ENCODE peak calls at places on chromosomes 4 and X, in five cellular contexts. Q, G, K, N and C are unnamed samples.

GRCh38 chr4:157204634-157205244 is 15.8 kb upstream of the GRIA2 start:
- DNase-seq in G (no peak), K (no peak), N (no peak), Q (peak), C (peak)

GRCh38 chrX:15749642-15750610 is 11.9 kb downstream of the CA5B start:
- DNase-seq in G (no peak), N (no peak), Q (peak), K (no peak), C (peak)

GRCh38 chrX:55127692-55128091 is 38.9 kb downstream of the PAGE2 start:
- DNase-seq in Q (peak), K (no peak), G (no peak), N (no peak), C (peak)

GRCh38 chrX:111101580-111101979 is 5.6 kb downstream of the PAK3 start:
- DNase-seq in G (no peak), K (no peak), Q (no peak), N (no peak), C (no peak)

GRCh38 chr4:146916479-146917076 is 29.1 kb downstream of the TTC29 start:
- DNase-seq in G (no peak), K (peak), N (peak), Q (peak), C (peak)

GRCh38 chr4:143489116-143489515 is 24.4 kb upstream of the SMARCA5 start:
- DNase-seq in N (no peak), K (no peak), G (no peak), Q (peak), C (peak)

GRCh38 chr4:52718123-52718522 is 33.1 kb downstream of the ERVMER34-1 start:
- DNase-seq in K (no peak), G (no peak), Q (peak), N (no peak), C (no peak)

GRCh38 chr4:25903905-25904747 is 9.9 kb upstream of the SMIM20 start:
- DNase-seq in N (no peak), G (no peak), Q (no peak), K (no peak), C (no peak)

GRCh38 chrX:103774070-103774642 is 2.5 kb upstream of the PLP1 start:
- DNase-seq in K (no peak), N (no peak), Q (peak), G (no peak), C (peak)

GRCh38 chrX:133865761-133866470 is 119.5 kb downstream of the GPC3 start:
- DNase-seq in N (no peak), G (no peak), K (no peak), Q (no peak), C (no peak)

GRCh38 chr4:99893029-99893428 is 1.2 kb downstream of the LAMTOR3 start:
- DNase-seq in G (no peak), Q (no peak), K (no peak), N (no peak), C (no peak)

GRCh38 chr4:99894998-99895397 is 771 bp upstream of the LAMTOR3 start:
- DNase-seq in G (no peak), K (no peak), N (no peak), Q (no peak), C (no peak)

GRCh38 chr4:99893991-99894981 is at the start of gene LAMTOR3:
- DNase-seq in N (peak), Q (peak), G (peak), K (peak), C (peak)
- H3K4me3 ChIP-seq in N (peak), Q (peak), G (peak), K (peak), C (peak)

GRCh38 chr4:76206222-76206942 is 7.2 kb downstream of the SCARB2 start:
- DNase-seq in N (no peak), Q (peak), K (no peak), G (no peak), C (peak)
- TF ChIP-seq CTCF in N (no peak), Q (no peak), K (no peak), G (no peak), C (no peak)

DNA sequence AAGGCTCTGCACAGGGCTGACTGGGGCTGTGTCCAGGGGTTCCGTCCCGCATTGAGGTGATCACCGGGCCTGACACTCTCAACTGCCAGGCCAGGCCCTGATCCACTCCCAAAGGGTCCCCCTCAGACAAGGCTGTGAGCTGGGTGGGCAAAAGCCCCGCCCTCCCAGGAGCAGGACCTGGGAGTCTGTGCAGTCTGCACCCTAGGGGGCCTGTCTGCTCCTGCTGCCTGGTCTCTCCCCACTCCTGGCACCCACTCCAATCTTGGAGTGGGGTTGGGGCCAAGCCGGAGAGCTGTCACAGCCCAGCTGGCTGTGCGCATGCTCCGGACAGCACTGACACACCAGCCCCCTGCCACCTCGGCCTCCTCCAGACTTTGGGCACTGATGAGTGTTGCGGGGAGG is 9.4 kb upstream of the SPP1 start:
- DNase-seq in G (no peak), K (no peak), Q (no peak), N (no peak), C (no peak)
- H3K4me3 ChIP-seq in G (no peak), K (no peak), Q (no peak), N (no peak), C (no peak)

DNA sequence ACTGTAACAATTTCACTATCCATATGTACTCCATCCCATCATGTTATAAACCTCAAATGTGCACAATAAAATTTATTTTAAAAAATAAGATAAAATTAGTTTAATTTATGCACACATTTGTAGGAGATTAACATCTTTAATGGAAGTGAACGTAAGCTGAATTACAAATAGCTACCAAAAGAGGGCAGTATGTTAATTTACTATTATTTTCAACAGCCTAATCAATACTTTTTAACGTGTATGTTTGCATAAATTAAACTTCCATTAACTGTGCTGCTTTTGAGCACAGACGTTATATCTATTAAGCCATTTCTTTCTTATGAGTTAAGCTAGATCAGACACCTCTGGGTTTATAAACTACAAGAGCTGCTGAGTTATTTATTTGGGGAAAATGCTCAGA is 56.5 kb upstream of the PHKA2 start:
- DNase-seq in G (no peak), Q (peak), N (no peak), K (no peak), C (no peak)
- TF ChIP-seq CTCF in G (no peak), Q (peak), N (peak), K (no peak), C (peak)

GRCh38 chr4:125940426-125940825 is 625.7 kb downstream of the FAT4 start:
- DNase-seq in K (no peak), G (no peak), Q (no peak), N (no peak), C (no peak)

DNA sequence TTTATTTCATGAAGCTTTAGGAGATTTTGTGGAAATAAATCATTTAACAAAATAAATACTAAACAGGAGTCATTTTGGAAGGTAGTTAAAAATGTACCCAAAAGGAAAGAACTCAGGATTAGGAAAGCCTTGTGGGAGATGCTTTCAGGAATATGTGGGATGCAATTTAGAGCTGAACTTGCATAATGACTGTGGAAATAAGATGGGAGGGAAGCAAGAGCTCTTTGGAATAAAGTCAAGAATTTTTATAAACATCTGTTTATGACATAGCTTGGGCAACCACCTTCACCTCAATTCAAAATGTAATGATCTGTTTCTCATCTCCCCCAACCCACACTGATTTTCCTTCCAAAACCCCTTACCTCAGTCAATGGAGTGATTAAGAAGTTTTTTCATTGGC is 623.8 kb downstream of the FAT4 start:
- DNase-seq in K (no peak), G (no peak), N (no peak), Q (peak), C (peak)
- H3K4me3 ChIP-seq in K (no peak), G (no peak), N (no peak), Q (no peak), C (no peak)

DNA sequence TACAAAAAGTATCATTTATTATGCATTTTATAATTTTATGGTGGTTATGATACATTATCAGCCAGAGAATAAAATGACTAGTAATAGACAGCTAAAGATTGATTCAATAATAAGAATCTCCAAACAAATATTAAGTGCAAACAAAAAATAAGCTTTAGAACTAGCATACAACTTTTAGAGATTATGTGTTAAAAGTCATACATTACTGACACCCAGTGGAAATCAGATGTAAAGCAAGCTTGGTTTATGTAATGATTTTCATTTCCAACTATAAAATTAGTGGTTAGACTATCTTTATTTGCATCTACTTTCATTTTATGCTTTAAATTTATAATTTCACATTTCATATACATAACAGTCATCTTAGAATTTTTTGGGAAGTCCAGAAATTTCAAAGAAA is 57.7 kb downstream of the IL13RA2 start:
- DNase-seq in G (no peak), K (no peak), N (no peak), Q (peak), C (peak)
- TF ChIP-seq CTCF in G (peak), K (peak), N (peak), Q (peak), C (peak)

GRCh38 chrX:130167040-130167439 is 1.4 kb upstream of the AIFM1 start:
- DNase-seq in N (no peak), Q (no peak), K (no peak), G (no peak), C (no peak)
- H3K4me3 ChIP-seq in N (peak), Q (peak), K (peak), G (peak), C (peak)